ENCODE peak calls at places on chromosomes 12 and 14, in eight cellular contexts. T is endodermal cell; L is GM23338; H is heart right ventricle; S is upper lobe of right lung; B is cardiac muscle cell; A is neural progenitor cell; C is naive thymus-derived CD4-positive, alpha-beta T cell. R is an unnamed sample.
A peak's percentile ranks its signal among the peaks of the same experiment; 100 is the strongest.

GRCh38 chr12:50545783-50546182 is 41.0 kb downstream of the DIP2B start:
- DNase-seq in T (no peak), L (no peak), H (no peak), S (no peak), B (no peak), A (no peak), C (no peak), R (no peak)

GRCh38 chr14:55568618-55569017 is 11.4 kb upstream of the KTN1 start:
- DNase-seq in T (no peak), L (no peak), H (no peak), S (no peak), B (no peak), A (no peak), C (no peak), R (no peak)

GRCh38 chr12:124666722-124667259 is 99.4 kb upstream of the NCOR2 start:
- DNase-seq in T (no peak), L (no peak), H (no peak), S (no peak), B (no peak), A (no peak), C (no peak), R (no peak)

GRCh38 chr12:63952980-63953379 is 108.5 kb downstream of the SRGAP1 start:
- DNase-seq in T (no peak), L (no peak), H (no peak), S (no peak), B (no peak), A (no peak), C (no peak), R (no peak)

GRCh38 chr12:103848132-103848531 is 7.1 kb upstream of the NT5DC3 start:
- DNase-seq in T (no peak), L (no peak), H (no peak), S (no peak), B (no peak), A (no peak), C (no peak), R (no peak)

GRCh38 chr12:93325855-93326254 is 51.9 kb upstream of the NUDT4 start:
- DNase-seq in T (no peak), L (no peak), H (no peak), S (no peak), B (no peak), A (no peak), C (no peak), R (no peak)

GRCh38 chr14:104157303-104157928 is 19.0 kb downstream of the KIF26A start:
- DNase-seq in T (no peak), L (no peak), H (no peak), S (no peak), B (no peak), A (peak; percentile 50), C (no peak), R (no peak)

GRCh38 chr14:71050227-71050823 is 143.1 kb downstream of the PCNX1 start:
- DNase-seq in T (no peak), L (peak; percentile 10), H (no peak), S (no peak), B (no peak), A (no peak), C (peak; percentile 3), R (no peak)

GRCh38 chr12:59304077-59304721 is 291.6 kb upstream of the SLC16A7 start:
- DNase-seq in T (no peak), L (no peak), H (no peak), S (no peak), B (peak; percentile 19), A (no peak), C (no peak), R (no peak)

GRCh38 chr14:104881369-104881979 is 16.4 kb downstream of the CEP170B start:
- DNase-seq in T (peak; percentile 42), L (no peak), H (peak; percentile 62), S (no peak), B (peak; percentile 87), A (no peak), C (no peak), R (no peak)

GRCh38 chr12:110109037-110109836 is 14.9 kb upstream of the IFT81 start:
- DNase-seq in T (peak; percentile 87), L (peak; percentile 49), H (peak; percentile 69), S (peak; percentile 77), B (peak; percentile 92), A (peak; percentile 26), C (no peak), R (peak; percentile 96)

GRCh38 chr14:55398679-55399078 is 13.0 kb downstream of the ATG14 start:
- DNase-seq in T (no peak), L (no peak), H (peak; percentile 36), S (no peak), B (no peak), A (no peak), C (no peak), R (peak; percentile 72)

GRCh38 chr12:62537544-62537943 is 70.9 kb downstream of the MON2 start:
- DNase-seq in T (no peak), L (no peak), H (peak; percentile 29), S (no peak), B (peak; percentile 4), A (no peak), C (no peak), R (peak; percentile 67)

GRCh38 chr12:46492471-46493351 is 120.1 kb upstream of the SLC38A2 start:
- DNase-seq in T (no peak), L (no peak), H (no peak), S (no peak), B (no peak), A (no peak), C (no peak), R (no peak)

GRCh38 chr12:46490635-46491034 is 118.1 kb upstream of the SLC38A2 start:
- DNase-seq in T (no peak), L (no peak), H (no peak), S (no peak), B (no peak), A (no peak), C (no peak), R (no peak)

GRCh38 chr12:46489951-46490388 is 117.4 kb upstream of the SLC38A2 start:
- DNase-seq in T (no peak), L (no peak), H (no peak), S (no peak), B (no peak), A (no peak), C (no peak), R (no peak)

GRCh38 chr12:46493352-46494209 is 121.0 kb upstream of the SLC38A2 start:
- DNase-seq in T (no peak), L (no peak), H (no peak), S (no peak), B (no peak), A (no peak), C (no peak), R (no peak)

DNA sequence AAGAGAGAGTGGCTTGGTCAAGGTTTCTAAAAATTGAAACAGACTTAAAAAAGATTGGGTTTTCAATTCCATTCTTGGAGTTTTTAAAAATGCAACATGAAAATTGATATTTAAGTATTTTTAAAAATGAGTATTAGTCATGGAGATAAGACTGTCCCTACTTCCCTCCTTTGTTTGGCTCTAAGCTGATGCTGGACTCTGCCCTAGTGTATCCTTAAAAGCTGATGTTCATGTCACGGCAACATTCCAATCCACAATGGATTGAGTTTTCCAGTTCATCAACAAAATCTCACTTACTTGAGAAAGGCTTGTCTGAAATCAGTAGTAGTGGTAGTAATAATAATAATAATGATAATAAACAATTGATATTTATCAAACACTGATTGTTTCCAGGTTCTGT is 119.0 kb upstream of the SLC38A2 start:
- DNase-seq in T (no peak), L (no peak), H (no peak), S (no peak), B (no peak), A (no peak), C (no peak), R (no peak)
- H3K27ac ChIP-seq in T (no peak overlapping the region), L (no peak overlapping the region), H (peak overlapping the region; percentile 41), S (peak overlapping the region; percentile 72), B (no peak overlapping the region), A (no peak overlapping the region), C (no peak overlapping the region), R (no peak overlapping the region)

GRCh38 chr14:99129998-99130397 is 142.0 kb downstream of the BCL11B start:
- DNase-seq in T (peak; percentile 6), L (no peak), H (no peak), S (no peak), B (no peak), A (no peak), C (no peak), R (no peak)
- H3K4me1 ChIP-seq in T (peaks cover 4% of the 10 kb centered on the region), L (peaks cover 11% of the 10 kb centered on the region), H (no peaks in the 10 kb centered on the region), S (peaks cover 5% of the 10 kb centered on the region), B (no peaks in the 10 kb centered on the region), A (peaks cover 3% of the 10 kb centered on the region), C (peaks cover 5% of the 10 kb centered on the region), R (no peaks in the 10 kb centered on the region)

GRCh38 chr12:2250797-2251196 is 198.0 kb downstream of the CACNA1C start:
- DNase-seq in T (no peak), L (no peak), H (no peak), S (no peak), B (no peak), A (no peak), C (no peak), R (no peak)

GRCh38 chr12:2247109-2247508 is 194.3 kb downstream of the CACNA1C start:
- DNase-seq in T (no peak), L (no peak), H (no peak), S (no peak), B (no peak), A (no peak), C (no peak), R (no peak)

GRCh38 chr12:2248901-2249381 is 196.2 kb downstream of the CACNA1C start:
- DNase-seq in T (no peak), L (no peak), H (no peak), S (no peak), B (no peak), A (no peak), C (no peak), R (no peak)

GRCh38 chr12:2246358-2246757 is 193.6 kb downstream of the CACNA1C start:
- DNase-seq in T (no peak), L (no peak), H (no peak), S (no peak), B (no peak), A (no peak), C (no peak), R (no peak)

DNA sequence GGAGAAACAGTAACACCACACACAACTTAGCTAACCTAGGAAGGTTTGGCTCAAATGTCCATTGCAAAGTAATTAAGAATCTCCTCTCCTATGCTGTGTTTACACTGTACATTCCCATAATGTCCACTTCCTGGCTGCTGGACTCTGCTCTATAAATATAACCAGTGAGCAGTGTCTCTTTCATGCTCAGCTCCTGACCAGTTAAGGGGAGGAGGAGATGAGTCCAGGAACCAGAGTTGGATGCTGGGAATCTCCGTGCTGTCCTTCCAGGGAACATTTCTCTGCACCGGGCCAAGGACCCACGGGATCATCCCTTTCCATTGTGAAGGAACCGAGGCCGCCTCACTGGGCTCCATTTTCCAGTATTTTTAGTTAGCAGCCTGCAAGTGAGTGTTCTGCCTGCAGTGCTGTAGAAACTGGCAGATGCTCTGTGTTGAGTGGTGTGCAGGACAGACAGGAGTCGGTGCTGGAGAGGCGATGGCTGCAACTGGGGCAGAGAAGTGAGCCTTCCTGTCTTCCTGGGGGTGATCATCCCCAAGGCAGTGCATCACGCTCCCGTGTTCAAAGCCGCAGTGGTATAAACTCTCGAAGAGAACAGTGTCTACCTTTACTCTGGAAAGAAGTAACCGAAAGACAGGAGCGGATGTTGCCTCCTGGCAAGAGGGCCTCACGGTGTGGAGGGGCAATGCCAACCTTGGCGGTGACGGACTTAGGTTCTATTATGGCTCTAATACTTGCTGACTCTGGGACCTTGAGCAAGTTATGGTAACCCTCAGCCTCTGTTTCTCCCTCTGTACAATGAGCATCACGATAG is 195.5 kb downstream of the CACNA1C start:
- DNase-seq in T (no peak), L (no peak), H (no peak), S (no peak), B (no peak), A (no peak), C (no peak), R (no peak)
- H3K27ac ChIP-seq in T (no peak overlapping the region), L (no peak overlapping the region), H (peak overlapping the region; percentile 55), S (no peak overlapping the region), B (peak overlapping the region; percentile 63), A (no peak overlapping the region), C (no peak overlapping the region), R (no peak overlapping the region)

GRCh38 chr12:29234965-29235364 is 85.9 kb downstream of the FAR2 start:
- DNase-seq in T (no peak), L (no peak), H (no peak), S (no peak), B (no peak), A (no peak), C (no peak), R (no peak)
- H3K4me1 ChIP-seq in T (no peaks in the 10 kb centered on the region), L (peaks cover 5% of the 10 kb centered on the region), H (no peaks in the 10 kb centered on the region), S (no peaks in the 10 kb centered on the region), B (no peaks in the 10 kb centered on the region), A (peaks cover 9% of the 10 kb centered on the region), C (no peaks in the 10 kb centered on the region), R (no peaks in the 10 kb centered on the region)